ENCODE peak calls at places on chromosomes 4 and X, in four cellular contexts. One of them, this sample, is unnamed.

GRCh38 chrX:19673334-19674040 is 158.2 kb upstream of the MAP3K15 start:
- DNase-seq in fibroblast of villous mesenchyme: peak; percentile 93
- DNase-seq in PC-9: peak; percentile 88
- DNase-seq in neural progenitor cell: no peak
- DNase-seq in this sample: no peak

GRCh38 chrX:130482871-130483270 is 81.1 kb downstream of the RBMX2 start:
- DNase-seq in fibroblast of villous mesenchyme: no peak
- DNase-seq in PC-9: no peak
- DNase-seq in neural progenitor cell: no peak
- DNase-seq in this sample: no peak

GRCh38 chrX:53257166-53257565 is 24.2 kb downstream of the IQSEC2 start:
- DNase-seq in fibroblast of villous mesenchyme: no peak
- DNase-seq in PC-9: no peak
- DNase-seq in neural progenitor cell: no peak
- DNase-seq in this sample: no peak

GRCh38 chrX:136797787-136798186 is 17.1 kb upstream of the ARHGEF6 start:
- DNase-seq in fibroblast of villous mesenchyme: no peak
- DNase-seq in PC-9: no peak
- DNase-seq in neural progenitor cell: no peak
- DNase-seq in this sample: no peak

GRCh38 chr4:74228691-74229640 is 71.0 kb downstream of the MTHFD2L start:
- DNase-seq in fibroblast of villous mesenchyme: peak; percentile 75
- DNase-seq in PC-9: peak; percentile 36
- DNase-seq in neural progenitor cell: peak; percentile 79
- DNase-seq in this sample: peak; percentile 36

GRCh38 chr4:145954924-145955339 is 16.3 kb upstream of the ZNF827 start:
- DNase-seq in fibroblast of villous mesenchyme: peak; percentile 91
- DNase-seq in PC-9: peak; percentile 90
- DNase-seq in neural progenitor cell: no peak
- DNase-seq in this sample: no peak

GRCh38 chr4:41363384-41363981 is 106.8 kb downstream of the UCHL1 start:
- DNase-seq in fibroblast of villous mesenchyme: peak; percentile 12
- DNase-seq in PC-9: peak; percentile 52
- DNase-seq in neural progenitor cell: peak; percentile 37
- DNase-seq in this sample: no peak

GRCh38 chr4:85147481-85148076 is 181.1 kb upstream of the WDFY3 start:
- DNase-seq in fibroblast of villous mesenchyme: peak; percentile 73
- DNase-seq in PC-9: peak; percentile 59
- DNase-seq in neural progenitor cell: peak; percentile 69
- DNase-seq in this sample: no peak

GRCh38 chr4:67719953-67720617 is 19.1 kb upstream of the UBA6 start:
- DNase-seq in fibroblast of villous mesenchyme: no peak
- DNase-seq in PC-9: no peak
- DNase-seq in neural progenitor cell: no peak
- DNase-seq in this sample: no peak

GRCh38 chr4:30847157-30847556 is 127.0 kb downstream of the PCDH7 start:
- DNase-seq in fibroblast of villous mesenchyme: no peak
- DNase-seq in PC-9: no peak
- DNase-seq in neural progenitor cell: peak; percentile 64
- DNase-seq in this sample: no peak

GRCh38 chrX:118740276-118740889 is 13.0 kb downstream of the IL13RA1 start:
- DNase-seq in fibroblast of villous mesenchyme: no peak
- DNase-seq in PC-9: peak; percentile 38
- DNase-seq in neural progenitor cell: no peak
- DNase-seq in this sample: no peak

GRCh38 chr4:4488405-4489404 is 53.1 kb downstream of the STX18 start:
- DNase-seq in fibroblast of villous mesenchyme: peak; percentile 84
- DNase-seq in PC-9: peak; percentile 43
- DNase-seq in neural progenitor cell: peak; percentile 79
- DNase-seq in this sample: peak; percentile 35

GRCh38 chr4:143352052-143352451 is 15.4 kb downstream of the GAB1 start:
- DNase-seq in fibroblast of villous mesenchyme: no peak
- DNase-seq in PC-9: peak; percentile 75
- DNase-seq in neural progenitor cell: no peak
- DNase-seq in this sample: no peak

GRCh38 chr4:112840061-112840460 is 203.1 kb downstream of the LARP7 start:
- DNase-seq in fibroblast of villous mesenchyme: peak; percentile 4
- DNase-seq in PC-9: no peak
- DNase-seq in neural progenitor cell: no peak
- DNase-seq in this sample: no peak

GRCh38 chrX:70452143-70452733 is 7.6 kb downstream of the DLG3 start:
- DNase-seq in fibroblast of villous mesenchyme: peak; percentile 38
- DNase-seq in PC-9: peak; percentile 56
- DNase-seq in neural progenitor cell: peak; percentile 59
- DNase-seq in this sample: peak; percentile 37

GRCh38 chr4:127732623-127733199 is 2.5 kb downstream of the SLC25A31 start:
- DNase-seq in fibroblast of villous mesenchyme: peak; percentile 49
- DNase-seq in PC-9: peak; percentile 71
- DNase-seq in neural progenitor cell: peak; percentile 53
- DNase-seq in this sample: no peak

GRCh38 chr4:1327526-1328266 is 19.3 kb upstream of the UVSSA start:
- DNase-seq in fibroblast of villous mesenchyme: no peak
- DNase-seq in PC-9: no peak
- DNase-seq in neural progenitor cell: no peak
- DNase-seq in this sample: no peak

GRCh38 chr4:65502151-65502691 is 168.1 kb downstream of the EPHA5 start:
- DNase-seq in fibroblast of villous mesenchyme: peak; percentile 67
- DNase-seq in PC-9: peak; percentile 35
- DNase-seq in neural progenitor cell: no peak
- DNase-seq in this sample: no peak

GRCh38 chr4:109730294-109731051 is 603 bp upstream of the PLA2G12A start:
- DNase-seq in fibroblast of villous mesenchyme: peak; percentile 58
- DNase-seq in PC-9: peak; percentile 55
- DNase-seq in neural progenitor cell: peak; percentile 72
- DNase-seq in this sample: no peak

GRCh38 chr4:3500111-3500510 is 32.1 kb downstream of the LRPAP1 start:
- DNase-seq in fibroblast of villous mesenchyme: no peak
- DNase-seq in PC-9: no peak
- DNase-seq in neural progenitor cell: no peak
- DNase-seq in this sample: no peak

GRCh38 chr4:10737335-10737734 is 52.8 kb upstream of the CLNK start:
- DNase-seq in fibroblast of villous mesenchyme: no peak
- DNase-seq in PC-9: no peak
- DNase-seq in neural progenitor cell: no peak
- DNase-seq in this sample: no peak

GRCh38 chr4:8725845-8726244 is 133.3 kb downstream of the CPZ start:
- DNase-seq in fibroblast of villous mesenchyme: no peak
- DNase-seq in PC-9: no peak
- DNase-seq in neural progenitor cell: no peak
- DNase-seq in this sample: peak; percentile 12

GRCh38 chr4:158613046-158613445 is 58.6 kb downstream of the C4orf46 start:
- DNase-seq in fibroblast of villous mesenchyme: no peak
- DNase-seq in PC-9: no peak
- DNase-seq in neural progenitor cell: no peak
- DNase-seq in this sample: no peak

GRCh38 chrX:10240918-10241317 is 84.1 kb downstream of the CLCN4 start:
- DNase-seq in fibroblast of villous mesenchyme: peak; percentile 69
- DNase-seq in PC-9: no peak
- DNase-seq in neural progenitor cell: no peak
- DNase-seq in this sample: no peak

GRCh38 chr4:11487876-11488545 is 59.3 kb upstream of the HS3ST1 start:
- DNase-seq in fibroblast of villous mesenchyme: peak; percentile 86
- DNase-seq in PC-9: peak; percentile 58
- DNase-seq in neural progenitor cell: no peak
- DNase-seq in this sample: no peak

GRCh38 chr4:168421671-168422070 is 58.6 kb downstream of the DDX60L start:
- DNase-seq in fibroblast of villous mesenchyme: peak; percentile 25
- DNase-seq in PC-9: peak; percentile 44
- DNase-seq in neural progenitor cell: no peak
- DNase-seq in this sample: no peak

GRCh38 chrX:102832661-102833060 is 104.4 kb upstream of the RAB40AL start:
- DNase-seq in fibroblast of villous mesenchyme: peak; percentile 38
- DNase-seq in PC-9: peak; percentile 36
- DNase-seq in neural progenitor cell: peak; percentile 16
- DNase-seq in this sample: no peak

GRCh38 chrX:39935414-39936064 is 162.2 kb downstream of the BCOR start:
- DNase-seq in fibroblast of villous mesenchyme: no peak
- DNase-seq in PC-9: no peak
- DNase-seq in neural progenitor cell: peak; percentile 38
- DNase-seq in this sample: no peak

GRCh38 chr4:122968227-122968812 is 45.9 kb upstream of the NUDT6 start:
- DNase-seq in fibroblast of villous mesenchyme: peak; percentile 11
- DNase-seq in PC-9: peak; percentile 55
- DNase-seq in neural progenitor cell: no peak
- DNase-seq in this sample: no peak

GRCh38 chrX:1452497-1453389 is at the start of gene ASMTL:
- DNase-seq in fibroblast of villous mesenchyme: peak; percentile 100
- DNase-seq in PC-9: peak; percentile 89
- DNase-seq in neural progenitor cell: peak; percentile 100
- DNase-seq in this sample: peak; percentile 100

GRCh38 chr4:87025023-87025613 is 90.3 kb downstream of the AFF1 start:
- DNase-seq in fibroblast of villous mesenchyme: no peak
- DNase-seq in PC-9: no peak
- DNase-seq in neural progenitor cell: no peak
- DNase-seq in this sample: no peak

DNA sequence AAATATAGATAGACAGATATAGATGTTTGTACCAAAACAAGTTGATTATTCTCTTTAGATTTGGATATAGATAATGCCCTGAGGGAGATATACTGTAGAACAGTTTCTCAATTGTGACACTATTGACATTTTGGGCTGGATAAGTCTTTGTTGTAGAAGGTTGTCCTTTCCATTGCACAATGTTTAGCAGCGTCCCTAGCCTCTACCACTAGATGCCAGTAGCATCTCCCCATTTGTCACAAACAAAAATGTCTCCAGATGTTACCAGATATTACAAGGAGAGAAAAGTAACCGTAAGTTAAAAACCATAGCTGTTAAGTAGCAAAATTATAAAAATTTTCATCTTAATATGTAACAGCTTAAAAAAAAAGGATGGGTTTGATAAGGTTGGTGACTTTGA is 2595.3 kb downstream of the ARAP2 start:
- DNase-seq in fibroblast of villous mesenchyme: peak; percentile 66
- DNase-seq in PC-9: no peak
- DNase-seq in neural progenitor cell: peak; percentile 31
- DNase-seq in this sample: no peak
- TF ChIP-seq CTCF in fibroblast of villous mesenchyme: peak; percentile 86
- TF ChIP-seq CTCF in PC-9: peak; percentile 53
- TF ChIP-seq CTCF in neural progenitor cell: peak; percentile 60
- TF ChIP-seq CTCF in this sample: no peak

GRCh38 chrX:69262036-69262905 is 97.0 kb upstream of the PJA1 start:
- DNase-seq in fibroblast of villous mesenchyme: peak; percentile 22
- DNase-seq in PC-9: no peak
- DNase-seq in neural progenitor cell: no peak
- DNase-seq in this sample: no peak

GRCh38 chrX:69258893-69259292 is 93.6 kb upstream of the PJA1 start:
- DNase-seq in fibroblast of villous mesenchyme: no peak
- DNase-seq in PC-9: no peak
- DNase-seq in neural progenitor cell: no peak
- DNase-seq in this sample: no peak

GRCh38 chrX:69253821-69254220 is 88.6 kb upstream of the PJA1 start:
- DNase-seq in fibroblast of villous mesenchyme: no peak
- DNase-seq in PC-9: no peak
- DNase-seq in neural progenitor cell: no peak
- DNase-seq in this sample: no peak

GRCh38 chrX:69263421-69263820 is 98.2 kb upstream of the PJA1 start:
- DNase-seq in fibroblast of villous mesenchyme: no peak
- DNase-seq in PC-9: no peak
- DNase-seq in neural progenitor cell: no peak
- DNase-seq in this sample: no peak

DNA sequence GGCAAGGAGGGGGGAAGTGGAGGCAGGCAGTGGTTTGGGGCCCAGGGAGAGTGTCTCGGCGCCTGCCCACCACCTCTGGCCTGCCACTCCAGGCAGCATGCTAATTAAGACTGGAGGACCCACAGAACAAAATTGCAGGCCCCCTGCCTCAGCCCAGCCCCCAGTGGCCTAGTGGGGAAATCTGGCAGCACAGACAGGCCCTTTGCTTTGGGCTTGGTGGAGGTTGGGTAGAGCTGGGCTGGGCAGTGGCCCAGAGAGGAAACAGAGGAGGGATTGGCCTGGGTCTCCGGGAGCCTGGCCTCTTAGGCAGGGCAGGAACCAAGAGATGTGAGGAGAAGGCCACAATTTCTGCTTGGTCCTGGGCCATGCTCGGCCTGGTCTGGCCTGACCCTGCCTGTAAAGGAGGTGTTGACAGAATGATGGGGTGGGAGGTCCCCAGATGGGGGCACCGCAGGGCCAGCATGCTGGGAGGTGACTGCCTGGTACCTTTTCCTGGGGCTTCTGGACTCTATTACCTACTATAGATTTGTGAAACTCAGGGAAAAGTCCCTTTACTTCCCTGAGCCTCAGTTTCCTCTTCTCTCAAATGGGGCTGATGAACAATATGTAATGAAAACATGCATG is 92.4 kb upstream of the PJA1 start:
- DNase-seq in fibroblast of villous mesenchyme: no peak
- DNase-seq in PC-9: no peak
- DNase-seq in neural progenitor cell: no peak
- DNase-seq in this sample: no peak
- TF ChIP-seq CTCF in fibroblast of villous mesenchyme: no peak
- TF ChIP-seq CTCF in PC-9: no peak
- TF ChIP-seq CTCF in neural progenitor cell: no peak
- TF ChIP-seq CTCF in this sample: no peak

DNA sequence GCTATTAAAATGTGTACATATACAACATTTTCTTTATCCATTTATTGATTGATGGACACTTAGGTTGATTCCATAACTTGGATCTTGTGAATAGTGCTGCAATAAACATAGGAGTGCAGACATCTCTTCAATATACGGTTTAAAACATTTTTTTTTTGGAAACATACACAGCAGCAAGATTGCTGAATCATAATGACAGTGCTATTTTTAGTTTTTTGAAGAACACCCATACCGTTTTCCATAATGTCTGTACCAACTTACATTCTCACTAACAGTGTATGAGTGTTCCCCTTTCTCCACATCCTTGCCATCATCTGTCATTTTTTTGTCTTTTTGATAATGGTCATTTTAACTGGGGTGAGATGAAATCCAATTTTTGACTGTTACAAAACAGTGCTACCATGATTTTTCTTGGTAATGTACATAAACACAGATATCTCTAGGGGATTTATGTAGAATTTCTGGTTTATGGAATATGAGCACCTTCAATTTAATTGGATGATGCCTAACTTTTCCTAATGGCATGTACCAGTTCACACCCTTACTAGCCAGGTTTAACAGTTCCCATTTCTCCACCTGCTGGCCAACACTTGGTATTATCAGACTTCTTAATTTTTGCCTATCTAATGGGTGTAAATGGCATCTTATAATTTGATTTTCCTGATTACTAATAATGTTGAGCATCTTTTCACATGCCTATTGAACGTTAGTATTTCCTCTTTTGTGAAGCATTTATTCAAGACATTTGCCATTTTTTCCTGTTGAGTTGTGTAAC is 21.0 kb upstream of the TMSB15B start:
- DNase-seq in fibroblast of villous mesenchyme: peak; percentile 40
- DNase-seq in PC-9: no peak
- DNase-seq in neural progenitor cell: peak; percentile 17
- DNase-seq in this sample: no peak
- TF ChIP-seq CTCF in fibroblast of villous mesenchyme: peak; percentile 35
- TF ChIP-seq CTCF in PC-9: peak; percentile 59
- TF ChIP-seq CTCF in neural progenitor cell: peak; percentile 56
- TF ChIP-seq CTCF in this sample: no peak

GRCh38 chr4:6568148-6568547 is 6.8 kb upstream of the MAN2B2 start:
- DNase-seq in fibroblast of villous mesenchyme: no peak
- DNase-seq in PC-9: no peak
- DNase-seq in neural progenitor cell: no peak
- DNase-seq in this sample: no peak
- TF ChIP-seq CTCF in fibroblast of villous mesenchyme: no peak
- TF ChIP-seq CTCF in PC-9: no peak
- TF ChIP-seq CTCF in neural progenitor cell: no peak
- TF ChIP-seq CTCF in this sample: no peak

GRCh38 chrX:141278306-141278705 is 36.0 kb upstream of the SPANXC start:
- DNase-seq in fibroblast of villous mesenchyme: peak; percentile 23
- DNase-seq in PC-9: no peak
- DNase-seq in neural progenitor cell: peak; percentile 41
- DNase-seq in this sample: no peak
- TF ChIP-seq CTCF in fibroblast of villous mesenchyme: peak; percentile 62
- TF ChIP-seq CTCF in PC-9: peak; percentile 79
- TF ChIP-seq CTCF in neural progenitor cell: peak; percentile 67
- TF ChIP-seq CTCF in this sample: no peak

This sample was measured in activated B cell treated with CpG ODN at 0.5 μM for 24 hours.